ENCODE peak calls at places on chromosomes 7 and 10, in four cellular contexts. One of them, this sample, is unnamed.

GRCh38 chr10:100872034-100872791 is 40.5 kb upstream of the SLF2 start:
- DNase-seq in K562: peak
- DNase-seq in GM12878: no peak
- DNase-seq in HL-60: peak
- DNase-seq in this sample: peak

GRCh38 chr7:2260820-2261219 is 18.8 kb downstream of the NUDT1 start:
- DNase-seq in K562: no peak
- DNase-seq in HL-60: no peak
- DNase-seq in GM12878: no peak
- DNase-seq in this sample: no peak

GRCh38 chr10:7424315-7424714 is 13.5 kb upstream of the SFMBT2 start:
- DNase-seq in HL-60: no peak
- DNase-seq in GM12878: no peak
- DNase-seq in K562: no peak
- DNase-seq in this sample: no peak

GRCh38 chr10:131049051-131049450 is 262.5 kb downstream of the TCERG1L start:
- DNase-seq in GM12878: no peak
- DNase-seq in K562: no peak
- DNase-seq in HL-60: no peak
- DNase-seq in this sample: no peak

GRCh38 chr7:106193661-106194060 is 81.5 kb upstream of the SYPL1 start:
- DNase-seq in K562: no peak
- DNase-seq in HL-60: no peak
- DNase-seq in GM12878: no peak
- DNase-seq in this sample: no peak

GRCh38 chr10:131786756-131787605 is 113.8 kb upstream of the PPP2R2D start:
- DNase-seq in GM12878: peak
- DNase-seq in K562: peak
- DNase-seq in HL-60: no peak
- DNase-seq in this sample: no peak

GRCh38 chr7:54076619-54077018 is 465.6 kb upstream of the VSTM2A start:
- DNase-seq in GM12878: no peak
- DNase-seq in K562: no peak
- DNase-seq in HL-60: no peak
- DNase-seq in this sample: no peak

GRCh38 chr10:89342219-89342966 is 14.6 kb downstream of the IFIT3 start:
- DNase-seq in GM12878: no peak
- DNase-seq in HL-60: no peak
- DNase-seq in K562: no peak
- DNase-seq in this sample: no peak

GRCh38 chr10:47257396-47258120 is 42.4 kb upstream of the GDF10 start:
- DNase-seq in K562: no peak
- DNase-seq in HL-60: peak
- DNase-seq in GM12878: peak
- DNase-seq in this sample: no peak

GRCh38 chr7:43758861-43759683 is 592 bp downstream of the BLVRA start:
- DNase-seq in K562: peak
- DNase-seq in GM12878: no peak
- DNase-seq in HL-60: no peak
- DNase-seq in this sample: peak

GRCh38 chr10:132418520-132419416 is 21.8 kb downstream of the PWWP2B start:
- DNase-seq in HL-60: peak
- DNase-seq in GM12878: no peak
- DNase-seq in K562: no peak
- DNase-seq in this sample: no peak

GRCh38 chr7:135884495-135885237 is 92.5 kb downstream of the MTPN start:
- DNase-seq in GM12878: no peak
- DNase-seq in HL-60: no peak
- DNase-seq in K562: no peak
- DNase-seq in this sample: no peak

GRCh38 chr7:1571261-1571650 is 1.4 kb upstream of the PSMG3 start:
- DNase-seq in GM12878: no peak
- DNase-seq in HL-60: no peak
- DNase-seq in K562: no peak
- DNase-seq in this sample: no peak

GRCh38 chr7:128708235-128708634 is 30.9 kb upstream of the CALU start:
- DNase-seq in HL-60: no peak
- DNase-seq in K562: no peak
- DNase-seq in GM12878: no peak
- DNase-seq in this sample: no peak

GRCh38 chr7:155007947-155008346 is 5.0 kb upstream of the PAXIP1 start:
- DNase-seq in GM12878: no peak
- DNase-seq in HL-60: peak
- DNase-seq in K562: peak
- DNase-seq in this sample: no peak

GRCh38 chr7:155011081-155011480 is 8.2 kb upstream of the PAXIP1 start:
- DNase-seq in K562: no peak
- DNase-seq in GM12878: no peak
- DNase-seq in HL-60: no peak
- DNase-seq in this sample: no peak

DNA sequence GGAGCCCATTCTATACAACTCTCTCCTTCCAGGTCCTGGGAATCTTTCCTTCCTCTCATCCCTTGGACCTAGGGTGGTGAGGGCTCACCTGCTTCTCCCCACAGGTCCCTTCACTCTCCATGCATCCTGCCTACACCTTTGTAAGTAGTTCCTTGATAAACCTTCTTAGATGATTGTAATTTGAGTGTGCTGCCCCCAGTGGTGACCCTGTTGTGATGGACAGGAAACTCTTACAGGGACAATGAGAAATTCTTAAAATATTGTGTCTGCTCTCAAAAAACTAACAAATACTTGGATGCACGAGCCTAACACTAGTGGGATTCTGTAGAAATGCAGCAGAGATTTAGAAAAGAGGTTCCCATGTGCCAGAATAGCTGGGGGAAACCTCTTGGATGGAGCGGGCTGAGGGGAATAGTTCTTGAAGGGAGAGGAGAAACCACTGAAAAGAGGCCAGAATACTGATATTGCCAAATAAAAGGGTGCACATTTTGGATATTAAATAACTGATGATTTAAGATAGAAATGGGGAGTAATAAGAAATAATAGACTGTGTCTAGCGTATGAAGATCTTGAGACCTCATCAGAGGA is 6.7 kb upstream of the PAXIP1 start:
- DNase-seq in K562: peak
- DNase-seq in GM12878: no peak
- DNase-seq in HL-60: no peak
- DNase-seq in this sample: no peak
- TF ChIP-seq SPI1 in K562: no peak
- TF ChIP-seq SPI1 in GM12878: no peak
- TF ChIP-seq SPI1 in HL-60: no peak
- TF ChIP-seq SPI1 in this sample: no peak

GRCh38 chr10:88216976-88217375 is 353.6 kb downstream of the PTEN start:
- DNase-seq in K562: no peak
- DNase-seq in HL-60: no peak
- DNase-seq in GM12878: no peak
- DNase-seq in this sample: no peak
- TF ChIP-seq SPI1 in K562: no peak
- TF ChIP-seq SPI1 in HL-60: no peak
- TF ChIP-seq SPI1 in GM12878: no peak
- TF ChIP-seq SPI1 in this sample: no peak

GRCh38 chr10:18145652-18146051 is 5.4 kb downstream of the CACNB2 start:
- DNase-seq in GM12878: no peak
- DNase-seq in K562: no peak
- DNase-seq in HL-60: no peak
- DNase-seq in this sample: no peak
- TF ChIP-seq SPI1 in GM12878: no peak
- TF ChIP-seq SPI1 in K562: no peak
- TF ChIP-seq SPI1 in HL-60: no peak
- TF ChIP-seq SPI1 in this sample: no peak

DNA sequence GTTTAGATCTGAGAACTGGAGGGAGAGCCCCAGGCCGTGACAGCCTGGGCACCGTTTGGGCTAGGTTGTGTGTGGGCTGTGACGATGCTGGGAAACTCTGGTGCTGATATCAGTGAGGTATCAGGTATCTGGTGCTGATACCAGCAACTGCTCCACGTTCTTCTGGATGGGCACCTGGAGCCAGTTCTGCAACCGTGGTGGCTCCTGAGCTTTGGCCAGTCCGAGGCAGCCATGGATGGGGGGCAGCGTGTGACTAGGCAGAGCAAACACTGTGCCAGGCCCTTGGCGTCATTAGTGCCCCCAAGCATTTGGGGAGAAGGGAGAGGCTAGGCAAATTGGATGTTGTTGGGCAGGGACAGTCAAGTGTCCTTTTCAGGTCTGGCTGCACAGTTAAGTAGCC is 57.9 kb downstream of the ZNF467 start:
- DNase-seq in HL-60: no peak
- DNase-seq in K562: peak
- DNase-seq in GM12878: no peak
- DNase-seq in this sample: no peak
- TF ChIP-seq SPI1 in HL-60: no peak
- TF ChIP-seq SPI1 in K562: no peak
- TF ChIP-seq SPI1 in GM12878: no peak
- TF ChIP-seq SPI1 in this sample: no peak

GRCh38 chr10:99672884-99673283 is 13.6 kb downstream of the ENTPD7 start:
- DNase-seq in GM12878: no peak
- DNase-seq in HL-60: no peak
- DNase-seq in K562: no peak
- DNase-seq in this sample: no peak

GRCh38 chr10:99665304-99665703 is 6.0 kb downstream of the ENTPD7 start:
- DNase-seq in HL-60: no peak
- DNase-seq in K562: no peak
- DNase-seq in GM12878: no peak
- DNase-seq in this sample: no peak

GRCh38 chr10:99661370-99661749 is 2.1 kb downstream of the ENTPD7 start:
- DNase-seq in GM12878: no peak
- DNase-seq in HL-60: no peak
- DNase-seq in K562: no peak
- DNase-seq in this sample: no peak

GRCh38 chr10:99667108-99667751 is 7.9 kb downstream of the ENTPD7 start:
- DNase-seq in GM12878: no peak
- DNase-seq in HL-60: no peak
- DNase-seq in K562: peak
- DNase-seq in this sample: no peak
- TF ChIP-seq SPI1 in GM12878: no peak
- TF ChIP-seq SPI1 in HL-60: no peak
- TF ChIP-seq SPI1 in K562: no peak
- TF ChIP-seq SPI1 in this sample: no peak

DNA sequence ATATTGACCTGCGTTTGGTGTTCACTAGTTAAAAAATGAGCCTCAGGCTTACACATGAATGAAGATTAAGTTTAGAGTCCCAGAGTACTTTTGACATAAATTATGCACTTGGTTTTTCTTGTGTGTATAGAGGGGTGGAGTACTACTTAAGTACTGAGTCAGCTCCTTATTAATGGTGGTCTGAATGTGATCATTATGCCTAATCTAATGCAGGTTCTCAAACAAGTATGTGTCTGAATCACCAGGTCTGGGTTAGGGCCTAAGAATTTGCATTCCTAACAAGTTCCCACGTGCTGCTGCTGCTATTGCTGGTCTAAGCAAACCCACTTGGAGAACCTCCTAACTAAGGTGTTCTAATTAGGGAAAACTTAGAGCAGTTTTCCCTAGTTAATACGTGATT is 30.7 kb upstream of the STOX1 start:
- DNase-seq in K562: no peak
- DNase-seq in HL-60: no peak
- DNase-seq in GM12878: no peak
- DNase-seq in this sample: no peak
- TF ChIP-seq SPI1 in K562: no peak
- TF ChIP-seq SPI1 in HL-60: no peak
- TF ChIP-seq SPI1 in GM12878: no peak
- TF ChIP-seq SPI1 in this sample: no peak

DNA sequence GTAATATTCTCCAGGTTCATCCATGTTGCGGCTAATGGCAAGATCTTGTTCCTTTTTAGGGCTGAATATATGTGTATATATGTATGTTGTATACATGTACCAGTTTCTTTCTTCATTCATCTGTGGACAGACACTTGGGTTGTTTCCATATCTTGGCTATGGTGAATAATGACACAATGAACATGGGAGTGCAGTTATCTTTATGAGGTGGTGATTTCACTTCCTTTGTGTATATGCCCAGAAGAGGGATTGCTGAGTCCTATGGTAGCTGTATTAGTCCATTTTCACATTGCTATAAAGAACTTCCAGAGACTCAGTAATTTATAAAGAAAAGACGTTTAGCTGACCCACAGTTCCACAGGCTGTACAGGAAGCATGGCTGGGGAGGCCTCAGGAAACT is 17.1 kb upstream of the TSPAN15 start:
- DNase-seq in HL-60: no peak
- DNase-seq in GM12878: no peak
- DNase-seq in K562: no peak
- DNase-seq in this sample: no peak
- TF ChIP-seq SPI1 in HL-60: no peak
- TF ChIP-seq SPI1 in GM12878: no peak
- TF ChIP-seq SPI1 in K562: no peak
- TF ChIP-seq SPI1 in this sample: no peak